ENCODE peak calls at places on chromosomes 1 and 21, in seven cellular contexts. B is GM13977; E is activated CD8-positive, alpha-beta memory T cell treated with anti-CD3 and anti-CD28 coated beads, Interleukin-2, amount 50 U/mL, for 48 hours; U is stimulated activated CD4-positive, alpha-beta T cell treated with anti-CD3 and anti-CD28 coated beads, Interleukin-12 subunit alpha, Interleukin-12 subunit beta, amount 100 ng/mL, for 4 hours; V is A549; H is stimulated activated CD8-positive, alpha-beta memory T cell treated with anti-CD3 and anti-CD28 coated beads, Interleukin-2, amount 100 ng/mL, for 1 hour; K is cardiac muscle cell. Y is an unnamed sample.

GRCh38 chr1:187027259-187027658 is 198.5 kb downstream of the PLA2G4A start:
- DNase-seq in B (no peak), E (no peak), U (no peak), V (no peak), H (no peak), K (no peak), Y (no peak)

GRCh38 chr1:87226341-87226760 is 102.3 kb upstream of the LMO4 start:
- DNase-seq in B (no peak), E (no peak), U (no peak), V (peak; percentile 59), H (no peak), K (peak; percentile 32), Y (peak; percentile 65)

GRCh38 chr1:231053493-231054162 is 13.6 kb upstream of the FAM89A start:
- DNase-seq in B (no peak), E (no peak), U (no peak), V (no peak), H (no peak), K (no peak), Y (peak; percentile 74)

GRCh38 chr1:94072840-94073516 is 48.0 kb downstream of the ABCA4 start:
- DNase-seq in B (no peak), E (no peak), U (no peak), V (no peak), H (no peak), K (no peak), Y (peak; percentile 32)

GRCh38 chr21:39232926-39233325 is 49.7 kb upstream of the PSMG1 start:
- DNase-seq in B (no peak), E (no peak), U (no peak), V (no peak), H (no peak), K (no peak), Y (no peak)

GRCh38 chr21:43189936-43190335 is 21.1 kb downstream of the CRYAA start:
- DNase-seq in B (no peak), E (peak; percentile 18), U (no peak), V (no peak), H (no peak), K (no peak), Y (no peak)

GRCh38 chr21:45887788-45888187 is 93.8 kb upstream of the COL6A1 start:
- DNase-seq in B (no peak), E (no peak), U (no peak), V (no peak), H (no peak), K (peak; percentile 73), Y (no peak)

GRCh38 chr1:23283660-23284602 is 60.2 kb downstream of the HNRNPR start:
- DNase-seq in B (no peak), E (no peak), U (no peak), V (no peak), H (no peak), K (no peak), Y (no peak)

GRCh38 chr1:246181244-246181643 is 325.8 kb downstream of the SMYD3 start:
- DNase-seq in B (no peak), E (no peak), U (no peak), V (no peak), H (no peak), K (no peak), Y (no peak)

GRCh38 chr1:228029281-228029680 is 22.5 kb downstream of the WNT3A start:
- DNase-seq in B (no peak), E (no peak), U (no peak), V (no peak), H (no peak), K (no peak), Y (no peak)

GRCh38 chr1:208962867-208963266 is 620.6 kb upstream of the CAMK1G start:
- DNase-seq in B (no peak), E (no peak), U (no peak), V (no peak), H (no peak), K (no peak), Y (no peak)

Y was measured in KBM-7.